ENCODE peak calls at places on chromosome 10, in eight cellular contexts. D is tibial nerve, B is IMR-90, K is adrenal gland, F is lower leg skin, G is body of pancreas, H is right lobe of liver, R is transverse colon. O is an unnamed sample.

GRCh38 chr10:43205681-43206390 is 61.0 kb downstream of the RASGEF1A start:
- DNase-seq in D (no peak), B (no peak), K (no peak), F (no peak), G (peak; percentile 9), H (peak; percentile 41), R (peak; percentile 6), O (no peak)

GRCh38 chr10:71431945-71432905 is 35.5 kb downstream of the CDH23 start:
- DNase-seq in D (no peak), B (no peak), K (peak; percentile 18), F (no peak), G (no peak), H (peak; percentile 34), R (no peak), O (no peak)

GRCh38 chr10:80491251-80492102 is 37.4 kb downstream of the TSPAN14 start:
- DNase-seq in D (no peak), B (no peak), K (peak; percentile 55), F (no peak), G (no peak), H (peak; percentile 69), R (no peak), O (no peak)

GRCh38 chr10:109007514-109007913 is 915.8 kb downstream of the XPNPEP1 start:
- DNase-seq in D (no peak), B (no peak), K (no peak), F (no peak), G (no peak), H (no peak), R (no peak), O (no peak)

GRCh38 chr10:132533571-132534260 is 3.9 kb upstream of the INPP5A start:
- DNase-seq in D (no peak), B (no peak), K (no peak), F (no peak), G (peak; percentile 9), H (peak; percentile 40), R (no peak), O (no peak)

GRCh38 chr10:29841724-29842649 is 207.2 kb upstream of the SVIL start:
- DNase-seq in D (no peak), B (peak; percentile 34), K (peak; percentile 68), F (peak; percentile 44), G (peak; percentile 60), H (peak; percentile 82), R (peak; percentile 47), O (no peak)

GRCh38 chr10:82340166-82340565 is 465.2 kb downstream of the NRG3 start:
- DNase-seq in D (no peak), B (no peak), K (no peak), F (no peak), G (no peak), H (no peak), R (no peak), O (no peak)

GRCh38 chr10:72340911-72341310 is 13.8 kb downstream of the DNAJB12 start:
- DNase-seq in D (no peak), B (no peak), K (no peak), F (no peak), G (no peak), H (no peak), R (no peak), O (no peak)

GRCh38 chr10:88949051-88949450 is 3.5 kb downstream of the ACTA2 start:
- DNase-seq in D (no peak), B (peak; percentile 28), K (no peak), F (no peak), G (no peak), H (no peak), R (no peak), O (no peak)

GRCh38 chr10:94198324-94198723 is 164.4 kb downstream of the NOC3L start:
- DNase-seq in D (no peak), B (no peak), K (no peak), F (no peak), G (no peak), H (no peak), R (no peak), O (no peak)

DNA sequence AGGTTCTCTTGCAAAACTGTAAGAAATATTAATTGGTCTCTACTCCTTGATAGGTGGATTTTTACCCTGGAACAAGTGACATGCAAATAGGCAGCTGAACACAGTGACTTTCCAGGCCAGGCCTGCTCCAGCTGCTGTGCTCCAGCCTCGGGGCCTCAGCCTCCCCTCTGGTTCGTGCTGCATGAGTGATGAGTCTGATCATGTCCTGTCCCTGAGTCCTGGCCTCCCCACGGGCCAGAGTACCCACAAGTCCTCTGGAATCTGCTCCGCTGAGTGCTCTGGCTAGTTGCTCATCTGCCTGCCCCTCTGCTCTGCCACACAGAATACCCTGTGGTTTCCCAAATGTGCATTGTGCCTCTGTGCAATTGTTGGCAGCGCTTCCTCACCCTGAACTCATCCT is 80.1 kb upstream of the PDZD8 start:
- DNase-seq in D (no peak), B (no peak), K (no peak), F (no peak), G (no peak), H (no peak), R (no peak), O (no peak)
- TF ChIP-seq POLR2A in D (no peak), B (no peak), K (no peak), F (no peak), G (no peak), H (no peak), R (no peak), O (no peak)

GRCh38 chr10:119526149-119526548 is 16.4 kb downstream of the RGS10 start:
- DNase-seq in D (no peak), B (peak; percentile 21), K (no peak), F (no peak), G (no peak), H (no peak), R (no peak), O (no peak)
- TF ChIP-seq POLR2A in D (no peak), B (no peak), K (no peak), F (no peak), G (no peak), H (no peak), R (no peak), O (no peak)

DNA sequence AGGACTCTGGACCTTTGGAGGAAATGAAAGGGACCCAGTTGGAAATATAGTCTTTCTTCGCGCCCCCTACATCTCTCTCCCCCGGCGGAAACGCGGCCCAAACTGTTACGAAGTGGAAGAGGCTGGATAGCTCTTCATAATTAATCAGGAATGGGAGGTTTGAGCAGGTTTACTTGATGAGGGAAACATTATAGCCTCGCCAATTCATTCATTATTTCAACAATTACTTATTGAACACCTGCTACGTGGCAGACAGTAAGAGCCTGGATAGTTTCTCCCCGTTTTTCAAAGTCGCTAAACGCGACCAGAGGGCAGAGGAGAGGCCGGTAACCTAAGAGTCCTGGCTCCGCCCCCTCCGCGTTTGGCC is 210 bp upstream of the FBXL15 start:
- DNase-seq in D (no peak), B (no peak), K (peak; percentile 95), F (no peak), G (peak; percentile 90), H (peak; percentile 92), R (peak; percentile 92), O (peak; percentile 87)
- TF ChIP-seq POLR2A in D (no peak), B (no peak), K (no peak), F (no peak), G (no peak), H (no peak), R (no peak), O (no peak)

GRCh38 chr10:130726996-130727725 is 584.4 kb downstream of the TCERG1L start:
- DNase-seq in D (no peak), B (no peak), K (no peak), F (no peak), G (no peak), H (no peak), R (no peak), O (no peak)
- TF ChIP-seq POLR2A in D (no peak), B (no peak), K (no peak), F (no peak), G (no peak), H (no peak), R (no peak), O (no peak)

GRCh38 chr10:17233534-17233933 is 5.5 kb downstream of the VIM start:
- DNase-seq in D (no peak), B (no peak), K (no peak), F (peak; percentile 26), G (peak; percentile 45), H (no peak), R (peak; percentile 44), O (no peak)
- TF ChIP-seq POLR2A in D (no peak), B (peak; percentile 93), K (no peak), F (no peak), G (no peak), H (no peak), R (no peak), O (no peak)